ENCODE peak calls at places on chromosomes 3 and 15, in seven cellular contexts. One of them, this sample, is unnamed.

GRCh38 chr3:132315851-132316250 is 1.4 kb upstream of the ACP3 start:
- DNase-seq in naive B cell: no peak
- DNase-seq in fibroblast of lung: peak
- DNase-seq in T47D: no peak
- DNase-seq in stimulated activated CD8-positive, alpha-beta memory T cell treated with anti-CD3 and anti-CD28 coated beads, Interleukin-12 subunit alpha, Interleukin-12 subunit beta, amount 100 ng/mL, for 1 hour: no peak
- DNase-seq in T-helper 1 cell: no peak
- DNase-seq in NCI-H510A: no peak
- DNase-seq in this sample: no peak

GRCh38 chr3:141057951-141058800 is 7.0 kb downstream of the SPSB4 start:
- DNase-seq in fibroblast of lung: no peak
- DNase-seq in NCI-H510A: no peak
- DNase-seq in T47D: no peak
- DNase-seq in T-helper 1 cell: no peak
- DNase-seq in naive B cell: no peak
- DNase-seq in stimulated activated CD8-positive, alpha-beta memory T cell treated with anti-CD3 and anti-CD28 coated beads, Interleukin-12 subunit alpha, Interleukin-12 subunit beta, amount 100 ng/mL, for 1 hour: no peak
- DNase-seq in this sample: no peak

GRCh38 chr15:82763361-82764142 is 42.3 kb downstream of the FSD2 start:
- DNase-seq in T-helper 1 cell: no peak
- DNase-seq in naive B cell: no peak
- DNase-seq in stimulated activated CD8-positive, alpha-beta memory T cell treated with anti-CD3 and anti-CD28 coated beads, Interleukin-12 subunit alpha, Interleukin-12 subunit beta, amount 100 ng/mL, for 1 hour: no peak
- DNase-seq in NCI-H510A: no peak
- DNase-seq in fibroblast of lung: no peak
- DNase-seq in T47D: no peak
- DNase-seq in this sample: no peak

GRCh38 chr3:36362973-36363372 is 17.3 kb upstream of the STAC start:
- DNase-seq in NCI-H510A: no peak
- DNase-seq in fibroblast of lung: peak
- DNase-seq in stimulated activated CD8-positive, alpha-beta memory T cell treated with anti-CD3 and anti-CD28 coated beads, Interleukin-12 subunit alpha, Interleukin-12 subunit beta, amount 100 ng/mL, for 1 hour: no peak
- DNase-seq in T-helper 1 cell: no peak
- DNase-seq in T47D: no peak
- DNase-seq in naive B cell: no peak
- DNase-seq in this sample: no peak

GRCh38 chr15:45497261-45497660 is 25.3 kb downstream of the SLC30A4 start:
- DNase-seq in T-helper 1 cell: no peak
- DNase-seq in T47D: no peak
- DNase-seq in NCI-H510A: no peak
- DNase-seq in stimulated activated CD8-positive, alpha-beta memory T cell treated with anti-CD3 and anti-CD28 coated beads, Interleukin-12 subunit alpha, Interleukin-12 subunit beta, amount 100 ng/mL, for 1 hour: no peak
- DNase-seq in naive B cell: no peak
- DNase-seq in fibroblast of lung: no peak
- DNase-seq in this sample: no peak

GRCh38 chr3:152835311-152836102 is 576 bp downstream of the P2RY1 start:
- DNase-seq in T47D: no peak
- DNase-seq in naive B cell: no peak
- DNase-seq in T-helper 1 cell: peak
- DNase-seq in stimulated activated CD8-positive, alpha-beta memory T cell treated with anti-CD3 and anti-CD28 coated beads, Interleukin-12 subunit alpha, Interleukin-12 subunit beta, amount 100 ng/mL, for 1 hour: no peak
- DNase-seq in NCI-H510A: peak
- DNase-seq in fibroblast of lung: peak
- DNase-seq in this sample: no peak

GRCh38 chr3:139455855-139456254 is 20.5 kb downstream of the RBP2 start:
- DNase-seq in fibroblast of lung: peak
- DNase-seq in T-helper 1 cell: no peak
- DNase-seq in NCI-H510A: no peak
- DNase-seq in naive B cell: no peak
- DNase-seq in stimulated activated CD8-positive, alpha-beta memory T cell treated with anti-CD3 and anti-CD28 coated beads, Interleukin-12 subunit alpha, Interleukin-12 subunit beta, amount 100 ng/mL, for 1 hour: no peak
- DNase-seq in T47D: no peak
- DNase-seq in this sample: no peak

GRCh38 chr15:100189319-100189718 is 152.5 kb downstream of the ADAMTS17 start:
- DNase-seq in naive B cell: no peak
- DNase-seq in stimulated activated CD8-positive, alpha-beta memory T cell treated with anti-CD3 and anti-CD28 coated beads, Interleukin-12 subunit alpha, Interleukin-12 subunit beta, amount 100 ng/mL, for 1 hour: no peak
- DNase-seq in T-helper 1 cell: no peak
- DNase-seq in fibroblast of lung: no peak
- DNase-seq in NCI-H510A: no peak
- DNase-seq in T47D: no peak
- DNase-seq in this sample: no peak

GRCh38 chr3:87949189-87949878 is 109.5 kb downstream of the CGGBP1 start:
- DNase-seq in NCI-H510A: no peak
- DNase-seq in stimulated activated CD8-positive, alpha-beta memory T cell treated with anti-CD3 and anti-CD28 coated beads, Interleukin-12 subunit alpha, Interleukin-12 subunit beta, amount 100 ng/mL, for 1 hour: no peak
- DNase-seq in T47D: no peak
- DNase-seq in fibroblast of lung: no peak
- DNase-seq in T-helper 1 cell: no peak
- DNase-seq in naive B cell: peak
- DNase-seq in this sample: no peak

GRCh38 chr3:11375333-11376076 is 103.3 kb downstream of the ATG7 start:
- DNase-seq in T-helper 1 cell: no peak
- DNase-seq in T47D: no peak
- DNase-seq in naive B cell: no peak
- DNase-seq in fibroblast of lung: peak
- DNase-seq in stimulated activated CD8-positive, alpha-beta memory T cell treated with anti-CD3 and anti-CD28 coated beads, Interleukin-12 subunit alpha, Interleukin-12 subunit beta, amount 100 ng/mL, for 1 hour: no peak
- DNase-seq in NCI-H510A: no peak
- DNase-seq in this sample: no peak

GRCh38 chr15:70516408-70517193 is 246.8 kb downstream of the UACA start:
- DNase-seq in naive B cell: no peak
- DNase-seq in NCI-H510A: no peak
- DNase-seq in T-helper 1 cell: no peak
- DNase-seq in T47D: peak
- DNase-seq in stimulated activated CD8-positive, alpha-beta memory T cell treated with anti-CD3 and anti-CD28 coated beads, Interleukin-12 subunit alpha, Interleukin-12 subunit beta, amount 100 ng/mL, for 1 hour: no peak
- DNase-seq in fibroblast of lung: no peak
- DNase-seq in this sample: no peak

GRCh38 chr3:138418556-138419206 is 15.7 kb upstream of the ESYT3 start:
- DNase-seq in T47D: no peak
- DNase-seq in fibroblast of lung: peak
- DNase-seq in T-helper 1 cell: no peak
- DNase-seq in naive B cell: no peak
- DNase-seq in stimulated activated CD8-positive, alpha-beta memory T cell treated with anti-CD3 and anti-CD28 coated beads, Interleukin-12 subunit alpha, Interleukin-12 subunit beta, amount 100 ng/mL, for 1 hour: no peak
- DNase-seq in NCI-H510A: peak
- DNase-seq in this sample: no peak

GRCh38 chr3:59981377-59981776 is 931.6 kb upstream of the CFAP20DC start:
- DNase-seq in T-helper 1 cell: no peak
- DNase-seq in T47D: no peak
- DNase-seq in NCI-H510A: no peak
- DNase-seq in naive B cell: no peak
- DNase-seq in fibroblast of lung: no peak
- DNase-seq in stimulated activated CD8-positive, alpha-beta memory T cell treated with anti-CD3 and anti-CD28 coated beads, Interleukin-12 subunit alpha, Interleukin-12 subunit beta, amount 100 ng/mL, for 1 hour: no peak
- DNase-seq in this sample: no peak

GRCh38 chr3:8624612-8625011 is 20.0 kb downstream of the SSUH2 start:
- DNase-seq in NCI-H510A: no peak
- DNase-seq in fibroblast of lung: no peak
- DNase-seq in T-helper 1 cell: no peak
- DNase-seq in naive B cell: no peak
- DNase-seq in T47D: no peak
- DNase-seq in stimulated activated CD8-positive, alpha-beta memory T cell treated with anti-CD3 and anti-CD28 coated beads, Interleukin-12 subunit alpha, Interleukin-12 subunit beta, amount 100 ng/mL, for 1 hour: no peak
- DNase-seq in this sample: no peak

GRCh38 chr3:100437879-100438622 is 36.7 kb downstream of the LNP1 start:
- DNase-seq in stimulated activated CD8-positive, alpha-beta memory T cell treated with anti-CD3 and anti-CD28 coated beads, Interleukin-12 subunit alpha, Interleukin-12 subunit beta, amount 100 ng/mL, for 1 hour: no peak
- DNase-seq in T-helper 1 cell: no peak
- DNase-seq in NCI-H510A: no peak
- DNase-seq in fibroblast of lung: no peak
- DNase-seq in naive B cell: no peak
- DNase-seq in T47D: no peak
- DNase-seq in this sample: no peak

GRCh38 chr3:11603628-11604027 is 40.1 kb downstream of the VGLL4 start:
- DNase-seq in T-helper 1 cell: no peak
- DNase-seq in T47D: no peak
- DNase-seq in naive B cell: no peak
- DNase-seq in NCI-H510A: no peak
- DNase-seq in stimulated activated CD8-positive, alpha-beta memory T cell treated with anti-CD3 and anti-CD28 coated beads, Interleukin-12 subunit alpha, Interleukin-12 subunit beta, amount 100 ng/mL, for 1 hour: no peak
- DNase-seq in fibroblast of lung: peak
- DNase-seq in this sample: no peak

GRCh38 chr3:94596887-94597537 is 534.2 kb downstream of the NSUN3 start:
- DNase-seq in stimulated activated CD8-positive, alpha-beta memory T cell treated with anti-CD3 and anti-CD28 coated beads, Interleukin-12 subunit alpha, Interleukin-12 subunit beta, amount 100 ng/mL, for 1 hour: no peak
- DNase-seq in fibroblast of lung: no peak
- DNase-seq in naive B cell: no peak
- DNase-seq in NCI-H510A: no peak
- DNase-seq in T47D: no peak
- DNase-seq in T-helper 1 cell: no peak
- DNase-seq in this sample: no peak

GRCh38 chr3:188288153-188288552 is 134.2 kb downstream of the LPP start:
- DNase-seq in stimulated activated CD8-positive, alpha-beta memory T cell treated with anti-CD3 and anti-CD28 coated beads, Interleukin-12 subunit alpha, Interleukin-12 subunit beta, amount 100 ng/mL, for 1 hour: no peak
- DNase-seq in NCI-H510A: no peak
- DNase-seq in fibroblast of lung: no peak
- DNase-seq in T47D: no peak
- DNase-seq in T-helper 1 cell: no peak
- DNase-seq in naive B cell: no peak
- DNase-seq in this sample: peak

GRCh38 chr15:44729394-44729913 is 6.9 kb upstream of the TRIM69 start:
- DNase-seq in naive B cell: no peak
- DNase-seq in T47D: no peak
- DNase-seq in stimulated activated CD8-positive, alpha-beta memory T cell treated with anti-CD3 and anti-CD28 coated beads, Interleukin-12 subunit alpha, Interleukin-12 subunit beta, amount 100 ng/mL, for 1 hour: no peak
- DNase-seq in T-helper 1 cell: peak
- DNase-seq in fibroblast of lung: peak
- DNase-seq in NCI-H510A: no peak
- DNase-seq in this sample: peak

GRCh38 chr3:50587806-50588758 is 18.8 kb downstream of the HEMK1 start:
- DNase-seq in stimulated activated CD8-positive, alpha-beta memory T cell treated with anti-CD3 and anti-CD28 coated beads, Interleukin-12 subunit alpha, Interleukin-12 subunit beta, amount 100 ng/mL, for 1 hour: no peak
- DNase-seq in NCI-H510A: no peak
- DNase-seq in naive B cell: no peak
- DNase-seq in T-helper 1 cell: peak
- DNase-seq in fibroblast of lung: no peak
- DNase-seq in T47D: no peak
- DNase-seq in this sample: no peak

GRCh38 chr3:194318511-194319161 is 32.5 kb downstream of the CPN2 start:
- DNase-seq in T47D: no peak
- DNase-seq in naive B cell: no peak
- DNase-seq in T-helper 1 cell: no peak
- DNase-seq in stimulated activated CD8-positive, alpha-beta memory T cell treated with anti-CD3 and anti-CD28 coated beads, Interleukin-12 subunit alpha, Interleukin-12 subunit beta, amount 100 ng/mL, for 1 hour: no peak
- DNase-seq in NCI-H510A: no peak
- DNase-seq in fibroblast of lung: no peak
- DNase-seq in this sample: no peak

GRCh38 chr15:39244776-39245175 is 336.1 kb upstream of the THBS1 start:
- DNase-seq in T47D: no peak
- DNase-seq in fibroblast of lung: no peak
- DNase-seq in NCI-H510A: no peak
- DNase-seq in T-helper 1 cell: no peak
- DNase-seq in stimulated activated CD8-positive, alpha-beta memory T cell treated with anti-CD3 and anti-CD28 coated beads, Interleukin-12 subunit alpha, Interleukin-12 subunit beta, amount 100 ng/mL, for 1 hour: no peak
- DNase-seq in naive B cell: no peak
- DNase-seq in this sample: no peak

GRCh38 chr15:92383528-92384326 is 10.0 kb upstream of the ST8SIA2 start:
- DNase-seq in T-helper 1 cell: peak
- DNase-seq in T47D: no peak
- DNase-seq in naive B cell: no peak
- DNase-seq in fibroblast of lung: no peak
- DNase-seq in NCI-H510A: no peak
- DNase-seq in stimulated activated CD8-positive, alpha-beta memory T cell treated with anti-CD3 and anti-CD28 coated beads, Interleukin-12 subunit alpha, Interleukin-12 subunit beta, amount 100 ng/mL, for 1 hour: no peak
- DNase-seq in this sample: no peak

GRCh38 chr3:71201939-71202338 is 381.6 kb downstream of the FOXP1 start:
- DNase-seq in T-helper 1 cell: no peak
- DNase-seq in T47D: no peak
- DNase-seq in fibroblast of lung: peak
- DNase-seq in stimulated activated CD8-positive, alpha-beta memory T cell treated with anti-CD3 and anti-CD28 coated beads, Interleukin-12 subunit alpha, Interleukin-12 subunit beta, amount 100 ng/mL, for 1 hour: no peak
- DNase-seq in NCI-H510A: no peak
- DNase-seq in naive B cell: no peak
- DNase-seq in this sample: peak

GRCh38 chr3:152719264-152719663 is 115.7 kb upstream of the P2RY1 start:
- DNase-seq in T47D: no peak
- DNase-seq in naive B cell: no peak
- DNase-seq in stimulated activated CD8-positive, alpha-beta memory T cell treated with anti-CD3 and anti-CD28 coated beads, Interleukin-12 subunit alpha, Interleukin-12 subunit beta, amount 100 ng/mL, for 1 hour: no peak
- DNase-seq in T-helper 1 cell: no peak
- DNase-seq in NCI-H510A: no peak
- DNase-seq in fibroblast of lung: peak
- DNase-seq in this sample: no peak

GRCh38 chr3:172161390-172161789 is 122.0 kb downstream of the FNDC3B start:
- DNase-seq in NCI-H510A: no peak
- DNase-seq in T47D: no peak
- DNase-seq in naive B cell: no peak
- DNase-seq in stimulated activated CD8-positive, alpha-beta memory T cell treated with anti-CD3 and anti-CD28 coated beads, Interleukin-12 subunit alpha, Interleukin-12 subunit beta, amount 100 ng/mL, for 1 hour: no peak
- DNase-seq in fibroblast of lung: no peak
- DNase-seq in T-helper 1 cell: no peak
- DNase-seq in this sample: no peak

GRCh38 chr15:58159827-58160386 is 21.7 kb downstream of the AQP9 start:
- DNase-seq in fibroblast of lung: no peak
- DNase-seq in stimulated activated CD8-positive, alpha-beta memory T cell treated with anti-CD3 and anti-CD28 coated beads, Interleukin-12 subunit alpha, Interleukin-12 subunit beta, amount 100 ng/mL, for 1 hour: no peak
- DNase-seq in NCI-H510A: no peak
- DNase-seq in T47D: no peak
- DNase-seq in naive B cell: no peak
- DNase-seq in T-helper 1 cell: no peak
- DNase-seq in this sample: no peak

GRCh38 chr3:104279617-104280016 is 1087.1 kb upstream of the ALCAM start:
- DNase-seq in naive B cell: no peak
- DNase-seq in NCI-H510A: no peak
- DNase-seq in T47D: no peak
- DNase-seq in T-helper 1 cell: no peak
- DNase-seq in stimulated activated CD8-positive, alpha-beta memory T cell treated with anti-CD3 and anti-CD28 coated beads, Interleukin-12 subunit alpha, Interleukin-12 subunit beta, amount 100 ng/mL, for 1 hour: no peak
- DNase-seq in fibroblast of lung: peak
- DNase-seq in this sample: no peak

GRCh38 chr3:139388961-139389551 is 391 bp downstream of the COPB2 start:
- DNase-seq in NCI-H510A: no peak
- DNase-seq in naive B cell: no peak
- DNase-seq in fibroblast of lung: no peak
- DNase-seq in T-helper 1 cell: no peak
- DNase-seq in T47D: peak
- DNase-seq in stimulated activated CD8-positive, alpha-beta memory T cell treated with anti-CD3 and anti-CD28 coated beads, Interleukin-12 subunit alpha, Interleukin-12 subunit beta, amount 100 ng/mL, for 1 hour: peak
- DNase-seq in this sample: no peak

GRCh38 chr3:73437828-73438227 is 186.9 kb downstream of the PDZRN3 start:
- DNase-seq in T-helper 1 cell: no peak
- DNase-seq in naive B cell: no peak
- DNase-seq in stimulated activated CD8-positive, alpha-beta memory T cell treated with anti-CD3 and anti-CD28 coated beads, Interleukin-12 subunit alpha, Interleukin-12 subunit beta, amount 100 ng/mL, for 1 hour: no peak
- DNase-seq in fibroblast of lung: peak
- DNase-seq in T47D: no peak
- DNase-seq in NCI-H510A: no peak
- DNase-seq in this sample: no peak

GRCh38 chr15:80605591-80606150 is 89.4 kb upstream of the ABHD17C start:
- DNase-seq in T-helper 1 cell: no peak
- DNase-seq in T47D: no peak
- DNase-seq in stimulated activated CD8-positive, alpha-beta memory T cell treated with anti-CD3 and anti-CD28 coated beads, Interleukin-12 subunit alpha, Interleukin-12 subunit beta, amount 100 ng/mL, for 1 hour: no peak
- DNase-seq in fibroblast of lung: no peak
- DNase-seq in naive B cell: no peak
- DNase-seq in NCI-H510A: no peak
- DNase-seq in this sample: peak

GRCh38 chr3:107578523-107578922 is 55.8 kb downstream of the BBX start:
- DNase-seq in T47D: no peak
- DNase-seq in naive B cell: no peak
- DNase-seq in NCI-H510A: no peak
- DNase-seq in stimulated activated CD8-positive, alpha-beta memory T cell treated with anti-CD3 and anti-CD28 coated beads, Interleukin-12 subunit alpha, Interleukin-12 subunit beta, amount 100 ng/mL, for 1 hour: no peak
- DNase-seq in fibroblast of lung: no peak
- DNase-seq in T-helper 1 cell: no peak
- DNase-seq in this sample: no peak